ENCODE peak calls at places on chromosomes 16 and 17, in five cellular contexts. G, J, T, S and L are unnamed samples.

GRCh38 chr16:1707193-1707790 is 1.3 kb downstream of the MAPK8IP3 start:
- DNase-seq in G (peak; percentile 40), J (peak; percentile 62), T (peak; percentile 39), S (no peak), L (no peak)

GRCh38 chr16:57672824-57673223 is 4.7 kb downstream of the ADGRG3 start:
- DNase-seq in G (no peak), J (no peak), T (no peak), S (no peak), L (no peak)

GRCh38 chr17:50283246-50283645 is 9.0 kb downstream of the TMEM92 start:
- DNase-seq in G (no peak), J (no peak), T (no peak), S (no peak), L (no peak)

GRCh38 chr17:36118477-36119353 is 15.1 kb downstream of the CCL4 start:
- DNase-seq in G (no peak), J (no peak), T (no peak), S (no peak), L (no peak)

GRCh38 chr17:29607557-29608195 is 14.7 kb downstream of the ANKRD13B start:
- DNase-seq in G (no peak), J (no peak), T (no peak), S (no peak), L (no peak)

GRCh38 chr16:19294156-19294649 is 8.7 kb downstream of the CLEC19A start:
- DNase-seq in G (no peak), J (no peak), T (peak; percentile 42), S (no peak), L (no peak)

GRCh38 chr17:43530303-43531081 is 15.6 kb downstream of the ETV4 start:
- DNase-seq in G (peak; percentile 93), J (peak; percentile 94), T (peak; percentile 84), S (peak; percentile 99), L (peak; percentile 80)

GRCh38 chr17:55612691-55613141 is 101.5 kb upstream of the SMIM36 start:
- DNase-seq in G (peak; percentile 17), J (no peak), T (no peak), S (no peak), L (no peak)

GRCh38 chr17:73196500-73196899 is 3.6 kb downstream of the COG1 start:
- DNase-seq in G (no peak), J (peak; percentile 12), T (peak; percentile 76), S (no peak), L (no peak)

GRCh38 chr17:69870751-69871199 is 204.2 kb upstream of the KCNJ16 start:
- DNase-seq in G (peak; percentile 88), J (peak; percentile 36), T (peak; percentile 24), S (peak; percentile 15), L (peak; percentile 17)

GRCh38 chr17:6755731-6756184 is at the start of gene XAF1:
- DNase-seq in G (peak; percentile 33), J (peak; percentile 69), T (peak; percentile 35), S (no peak), L (no peak)

GRCh38 chr17:43694081-43694870 is 32.6 kb upstream of the MEOX1 start:
- DNase-seq in G (peak; percentile 75), J (peak; percentile 81), T (peak; percentile 93), S (no peak), L (peak; percentile 83)

GRCh38 chr17:72092710-72093322 is 28.0 kb upstream of the SOX9 start:
- DNase-seq in G (no peak), J (no peak), T (no peak), S (no peak), L (no peak)

GRCh38 chr16:48531011-48531962 is 78.7 kb downstream of the N4BP1 start:
- DNase-seq in G (no peak), J (no peak), T (no peak), S (no peak), L (no peak)

GRCh38 chr17:20156196-20157077 is 147.3 kb downstream of the SPECC1 start:
- DNase-seq in G (peak; percentile 25), J (peak; percentile 60), T (peak; percentile 93), S (no peak), L (peak; percentile 29)

GRCh38 chr17:64032081-64032480 is 11.6 kb upstream of the ICAM2 start:
- DNase-seq in G (peak; percentile 34), J (no peak), T (no peak), S (no peak), L (no peak)

GRCh38 chr17:20315821-20316220 is 151.5 kb downstream of the LGALS9B start:
- DNase-seq in G (peak; percentile 4), J (no peak), T (peak; percentile 26), S (no peak), L (no peak)

GRCh38 chr17:44830359-44831269 is 527 bp upstream of the GJC1 start:
- DNase-seq in G (no peak), J (peak; percentile 51), T (peak; percentile 63), S (peak; percentile 67), L (no peak)

GRCh38 chr17:68197091-68197996 is 50.5 kb upstream of the AMZ2 start:
- DNase-seq in G (no peak), J (no peak), T (peak; percentile 70), S (no peak), L (no peak)

GRCh38 chr16:89383095-89384003 is 107.0 kb downstream of the ANKRD11 start:
- DNase-seq in G (peak; percentile 47), J (peak; percentile 69), T (peak; percentile 64), S (no peak), L (no peak)

GRCh38 chr17:50661348-50661747 is 26.7 kb downstream of the ABCC3 start:
- DNase-seq in G (no peak), J (no peak), T (no peak), S (no peak), L (no peak)

GRCh38 chr16:56090076-56090475 is 101.2 kb upstream of the GNAO1 start:
- DNase-seq in G (no peak), J (no peak), T (no peak), S (no peak), L (no peak)

GRCh38 chr17:43349142-43349541 is 49.7 kb upstream of the ARL4D start:
- DNase-seq in G (no peak), J (no peak), T (no peak), S (no peak), L (no peak)

GRCh38 chr16:84141143-84141670 is 3.8 kb downstream of the HSDL1 start:
- DNase-seq in G (no peak), J (no peak), T (peak; percentile 26), S (no peak), L (no peak)

GRCh38 chr17:65332375-65332774 is 195.2 kb downstream of the RGS9 start:
- DNase-seq in G (peak; percentile 66), J (peak; percentile 48), T (peak; percentile 81), S (no peak), L (no peak)

GRCh38 chr17:11369570-11369969 is 128.6 kb downstream of the SHISA6 start:
- DNase-seq in G (no peak), J (no peak), T (no peak), S (no peak), L (no peak)

GRCh38 chr16:86809458-86809955 is 231.2 kb downstream of the FOXL1 start:
- DNase-seq in G (peak; percentile 95), J (no peak), T (no peak), S (no peak), L (no peak)

GRCh38 chr16:86806181-86806837 is 228.0 kb downstream of the FOXL1 start:
- DNase-seq in G (no peak), J (no peak), T (no peak), S (no peak), L (no peak)

GRCh38 chr16:86808863-86809444 is 230.6 kb downstream of the FOXL1 start:
- DNase-seq in G (no peak), J (no peak), T (no peak), S (no peak), L (no peak)

GRCh38 chr16:86805210-86805609 is 226.9 kb downstream of the FOXL1 start:
- DNase-seq in G (no peak), J (no peak), T (no peak), S (no peak), L (no peak)

DNA sequence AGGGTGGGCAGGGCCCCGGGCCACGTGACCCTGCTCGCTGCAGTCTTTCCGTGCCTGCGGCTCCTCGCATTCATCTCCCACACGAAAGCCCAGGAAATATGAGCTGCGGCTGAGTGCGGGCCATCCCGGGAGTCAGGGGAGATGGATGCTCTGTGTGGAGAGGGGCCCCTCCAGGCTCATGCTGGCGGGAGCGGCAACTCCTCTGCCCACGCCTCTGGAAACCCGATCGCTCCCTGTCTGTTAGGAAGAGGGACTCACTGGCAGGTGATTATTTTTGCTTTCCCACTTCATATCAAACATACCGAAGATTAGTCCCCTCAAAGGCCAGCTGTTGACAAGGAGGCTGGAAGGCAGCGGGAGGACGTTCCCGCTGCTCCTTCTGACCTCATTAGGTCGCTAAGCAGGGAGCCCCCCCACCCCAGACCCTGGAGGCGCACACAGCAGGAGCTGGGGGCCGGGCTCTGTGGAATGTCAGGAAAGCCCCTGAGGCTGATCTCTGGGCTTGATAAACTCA is 228.5 kb downstream of the FOXL1 start:
- DNase-seq in G (peak; percentile 66), J (peak; percentile 17), T (no peak), S (no peak), L (no peak)
- H3K4me3 ChIP-seq in G (no peak overlapping the region), J (no peak overlapping the region), T (no peak overlapping the region), S (peak overlapping the region; percentile 20), L (no peak overlapping the region)

GRCh38 chr17:75183999-75184884 is 1.5 kb upstream of the SUMO2 start:
- DNase-seq in G (no peak), J (no peak), T (no peak), S (no peak), L (no peak)

GRCh38 chr17:75181608-75182318 is 996 bp downstream of the SUMO2 start:
- DNase-seq in G (no peak), J (peak; percentile 38), T (no peak), S (no peak), L (no peak)

GRCh38 chr17:75182319-75182568 is 515 bp downstream of the SUMO2 start:
- DNase-seq in G (no peak), J (no peak), T (no peak), S (no peak), L (no peak)

GRCh38 chr17:75181110-75181509 is 1.6 kb downstream of the SUMO2 start:
- DNase-seq in G (no peak), J (no peak), T (no peak), S (no peak), L (no peak)

GRCh38 chr17:75182569-75183436 is at the start of gene SUMO2:
- DNase-seq in G (peak; percentile 94), J (peak; percentile 94), T (peak; percentile 97), S (peak; percentile 93), L (peak; percentile 97)
- H4K91ac ChIP-seq in G (peak within 1 kb of the TSS; percentile 98), J (peak within 1 kb of the TSS; percentile 95), T (peak within 1 kb of the TSS; percentile 92), S (no peak within 1 kb of the TSS), L (peak within 1 kb of the TSS; percentile 72)

GRCh38 chr16:31114468-31114867 is 3.0 kb upstream of the KAT8 start:
- DNase-seq in G (no peak), J (no peak), T (peak; percentile 13), S (no peak), L (no peak)

GRCh38 chr16:31117384-31118222 is at the start of gene KAT8:
- DNase-seq in G (peak; percentile 97), J (peak; percentile 99), T (peak; percentile 100), S (peak; percentile 90), L (peak; percentile 95)

GRCh38 chr16:31113420-31114124 is 3.9 kb upstream of the KAT8 start:
- DNase-seq in G (no peak), J (no peak), T (peak; percentile 80), S (no peak), L (no peak)

GRCh38 chr16:31120129-31120528 is 2.7 kb downstream of the KAT8 start:
- DNase-seq in G (no peak), J (no peak), T (no peak), S (no peak), L (no peak)

GRCh38 chr16:31118223-31119155 is 1.0 kb downstream of the KAT8 start:
- DNase-seq in G (peak; percentile 81), J (peak; percentile 92), T (peak; percentile 97), S (no peak), L (no peak)
- H2AFZ ChIP-seq in G (peak overlapping the region; percentile 71), J (no peak overlapping the region), T (peak overlapping the region; percentile 56), S (no peak overlapping the region), L (peak overlapping the region; percentile 64)

GRCh38 chr17:77887464-77888241 is 70.8 kb upstream of the TNRC6C start:
- DNase-seq in G (peak; percentile 76), J (peak; percentile 90), T (peak; percentile 59), S (no peak), L (peak; percentile 56)
- H3K4me3 ChIP-seq in G (peak overlapping the region; percentile 45), J (peak overlapping the region; percentile 42), T (no peak overlapping the region), S (peak overlapping the region; percentile 55), L (peak overlapping the region; percentile 78)